ENCODE peak calls at places on chromosomes 3 and 15, in five cellular contexts. One of them, this sample, is unnamed.

GRCh38 chr3:42996633-42997075 is 17.5 kb downstream of the GASK1A start:
- DNase-seq in occipital lobe: no peak
- DNase-seq in HuH-7.5: no peak
- DNase-seq in stimulated activated CD8-positive, alpha-beta memory T cell treated with anti-CD3 and anti-CD28 coated beads, Interleukin-7, amount 100 ng/mL, for 24 hours: no peak
- DNase-seq in activated T-helper 1 cell treated with Interleukin-2 at 50 U/mL for 16 hours: no peak
- DNase-seq in this sample: no peak

GRCh38 chr15:57502116-57502515 is 89.6 kb upstream of the MYZAP start:
- DNase-seq in occipital lobe: no peak
- DNase-seq in HuH-7.5: no peak
- DNase-seq in stimulated activated CD8-positive, alpha-beta memory T cell treated with anti-CD3 and anti-CD28 coated beads, Interleukin-7, amount 100 ng/mL, for 24 hours: no peak
- DNase-seq in activated T-helper 1 cell treated with Interleukin-2 at 50 U/mL for 16 hours: no peak
- DNase-seq in this sample: no peak

GRCh38 chr3:179710079-179710478 is 57.2 kb downstream of the USP13 start:
- DNase-seq in occipital lobe: no peak
- DNase-seq in HuH-7.5: no peak
- DNase-seq in stimulated activated CD8-positive, alpha-beta memory T cell treated with anti-CD3 and anti-CD28 coated beads, Interleukin-7, amount 100 ng/mL, for 24 hours: no peak
- DNase-seq in activated T-helper 1 cell treated with Interleukin-2 at 50 U/mL for 16 hours: no peak
- DNase-seq in this sample: no peak

GRCh38 chr3:171936231-171936841 is 93.2 kb downstream of the TMEM212 start:
- DNase-seq in occipital lobe: no peak
- DNase-seq in HuH-7.5: no peak
- DNase-seq in stimulated activated CD8-positive, alpha-beta memory T cell treated with anti-CD3 and anti-CD28 coated beads, Interleukin-7, amount 100 ng/mL, for 24 hours: no peak
- DNase-seq in activated T-helper 1 cell treated with Interleukin-2 at 50 U/mL for 16 hours: no peak
- DNase-seq in this sample: no peak

GRCh38 chr3:150300376-150300775 is 107.7 kb upstream of the TSC22D2 start:
- DNase-seq in occipital lobe: no peak
- DNase-seq in HuH-7.5: no peak
- DNase-seq in stimulated activated CD8-positive, alpha-beta memory T cell treated with anti-CD3 and anti-CD28 coated beads, Interleukin-7, amount 100 ng/mL, for 24 hours: no peak
- DNase-seq in activated T-helper 1 cell treated with Interleukin-2 at 50 U/mL for 16 hours: no peak
- DNase-seq in this sample: no peak

GRCh38 chr3:152403632-152404066 is 134.9 kb downstream of the MBNL1 start:
- DNase-seq in occipital lobe: peak
- DNase-seq in HuH-7.5: no peak
- DNase-seq in stimulated activated CD8-positive, alpha-beta memory T cell treated with anti-CD3 and anti-CD28 coated beads, Interleukin-7, amount 100 ng/mL, for 24 hours: no peak
- DNase-seq in activated T-helper 1 cell treated with Interleukin-2 at 50 U/mL for 16 hours: no peak
- DNase-seq in this sample: no peak

GRCh38 chr3:69439683-69440270 is 53.9 kb upstream of the FRMD4B start:
- DNase-seq in occipital lobe: no peak
- DNase-seq in HuH-7.5: no peak
- DNase-seq in stimulated activated CD8-positive, alpha-beta memory T cell treated with anti-CD3 and anti-CD28 coated beads, Interleukin-7, amount 100 ng/mL, for 24 hours: no peak
- DNase-seq in activated T-helper 1 cell treated with Interleukin-2 at 50 U/mL for 16 hours: no peak
- DNase-seq in this sample: no peak

GRCh38 chr3:150203273-150203672 is 204.8 kb upstream of the TSC22D2 start:
- DNase-seq in occipital lobe: no peak
- DNase-seq in HuH-7.5: no peak
- DNase-seq in stimulated activated CD8-positive, alpha-beta memory T cell treated with anti-CD3 and anti-CD28 coated beads, Interleukin-7, amount 100 ng/mL, for 24 hours: no peak
- DNase-seq in activated T-helper 1 cell treated with Interleukin-2 at 50 U/mL for 16 hours: no peak
- DNase-seq in this sample: no peak

GRCh38 chr15:63513728-63514127 is 9.3 kb downstream of the USP3 start:
- DNase-seq in occipital lobe: no peak
- DNase-seq in HuH-7.5: no peak
- DNase-seq in stimulated activated CD8-positive, alpha-beta memory T cell treated with anti-CD3 and anti-CD28 coated beads, Interleukin-7, amount 100 ng/mL, for 24 hours: no peak
- DNase-seq in activated T-helper 1 cell treated with Interleukin-2 at 50 U/mL for 16 hours: no peak
- DNase-seq in this sample: no peak

GRCh38 chr15:79037848-79038247 is 52.7 kb downstream of the RASGRF1 start:
- DNase-seq in occipital lobe: no peak
- DNase-seq in HuH-7.5: no peak
- DNase-seq in stimulated activated CD8-positive, alpha-beta memory T cell treated with anti-CD3 and anti-CD28 coated beads, Interleukin-7, amount 100 ng/mL, for 24 hours: no peak
- DNase-seq in activated T-helper 1 cell treated with Interleukin-2 at 50 U/mL for 16 hours: no peak
- DNase-seq in this sample: no peak

GRCh38 chr3:4772171-4772804 is 206.9 kb upstream of the BHLHE40 start:
- DNase-seq in occipital lobe: no peak
- DNase-seq in HuH-7.5: no peak
- DNase-seq in stimulated activated CD8-positive, alpha-beta memory T cell treated with anti-CD3 and anti-CD28 coated beads, Interleukin-7, amount 100 ng/mL, for 24 hours: no peak
- DNase-seq in activated T-helper 1 cell treated with Interleukin-2 at 50 U/mL for 16 hours: no peak
- DNase-seq in this sample: no peak

GRCh38 chr3:32238027-32238815 is at the start of gene CMTM8:
- DNase-seq in occipital lobe: no peak
- DNase-seq in HuH-7.5: peak
- DNase-seq in stimulated activated CD8-positive, alpha-beta memory T cell treated with anti-CD3 and anti-CD28 coated beads, Interleukin-7, amount 100 ng/mL, for 24 hours: peak
- DNase-seq in activated T-helper 1 cell treated with Interleukin-2 at 50 U/mL for 16 hours: peak
- DNase-seq in this sample: peak

GRCh38 chr3:39290255-39290654 is 10.4 kb upstream of the CX3CR1 start:
- DNase-seq in occipital lobe: no peak
- DNase-seq in HuH-7.5: no peak
- DNase-seq in stimulated activated CD8-positive, alpha-beta memory T cell treated with anti-CD3 and anti-CD28 coated beads, Interleukin-7, amount 100 ng/mL, for 24 hours: no peak
- DNase-seq in activated T-helper 1 cell treated with Interleukin-2 at 50 U/mL for 16 hours: no peak
- DNase-seq in this sample: no peak

GRCh38 chr3:192862408-192863385 is 55.0 kb downstream of the MB21D2 start:
- DNase-seq in occipital lobe: no peak
- DNase-seq in HuH-7.5: no peak
- DNase-seq in stimulated activated CD8-positive, alpha-beta memory T cell treated with anti-CD3 and anti-CD28 coated beads, Interleukin-7, amount 100 ng/mL, for 24 hours: no peak
- DNase-seq in activated T-helper 1 cell treated with Interleukin-2 at 50 U/mL for 16 hours: no peak
- DNase-seq in this sample: no peak

GRCh38 chr15:49900036-49900435 is 219.0 kb downstream of the ATP8B4 start:
- DNase-seq in occipital lobe: no peak
- DNase-seq in HuH-7.5: no peak
- DNase-seq in stimulated activated CD8-positive, alpha-beta memory T cell treated with anti-CD3 and anti-CD28 coated beads, Interleukin-7, amount 100 ng/mL, for 24 hours: no peak
- DNase-seq in activated T-helper 1 cell treated with Interleukin-2 at 50 U/mL for 16 hours: no peak
- DNase-seq in this sample: no peak

GRCh38 chr3:136343873-136344281 is 93.7 kb downstream of the PCCB start:
- DNase-seq in occipital lobe: peak
- DNase-seq in HuH-7.5: peak
- DNase-seq in stimulated activated CD8-positive, alpha-beta memory T cell treated with anti-CD3 and anti-CD28 coated beads, Interleukin-7, amount 100 ng/mL, for 24 hours: no peak
- DNase-seq in activated T-helper 1 cell treated with Interleukin-2 at 50 U/mL for 16 hours: no peak
- DNase-seq in this sample: no peak

GRCh38 chr3:155149494-155149893 is 69.4 kb downstream of the MME start:
- DNase-seq in occipital lobe: no peak
- DNase-seq in HuH-7.5: no peak
- DNase-seq in stimulated activated CD8-positive, alpha-beta memory T cell treated with anti-CD3 and anti-CD28 coated beads, Interleukin-7, amount 100 ng/mL, for 24 hours: no peak
- DNase-seq in activated T-helper 1 cell treated with Interleukin-2 at 50 U/mL for 16 hours: no peak
- DNase-seq in this sample: no peak

GRCh38 chr3:187987162-187987561 is 166.8 kb upstream of the LPP start:
- DNase-seq in occipital lobe: no peak
- DNase-seq in HuH-7.5: no peak
- DNase-seq in stimulated activated CD8-positive, alpha-beta memory T cell treated with anti-CD3 and anti-CD28 coated beads, Interleukin-7, amount 100 ng/mL, for 24 hours: no peak
- DNase-seq in activated T-helper 1 cell treated with Interleukin-2 at 50 U/mL for 16 hours: no peak
- DNase-seq in this sample: no peak

GRCh38 chr3:38563070-38563901 is 67.1 kb downstream of the EXOG start:
- DNase-seq in occipital lobe: no peak
- DNase-seq in HuH-7.5: no peak
- DNase-seq in stimulated activated CD8-positive, alpha-beta memory T cell treated with anti-CD3 and anti-CD28 coated beads, Interleukin-7, amount 100 ng/mL, for 24 hours: no peak
- DNase-seq in activated T-helper 1 cell treated with Interleukin-2 at 50 U/mL for 16 hours: no peak
- DNase-seq in this sample: no peak

GRCh38 chr15:92963794-92964193 is 63.7 kb downstream of the CHD2 start:
- DNase-seq in occipital lobe: no peak
- DNase-seq in HuH-7.5: no peak
- DNase-seq in stimulated activated CD8-positive, alpha-beta memory T cell treated with anti-CD3 and anti-CD28 coated beads, Interleukin-7, amount 100 ng/mL, for 24 hours: no peak
- DNase-seq in activated T-helper 1 cell treated with Interleukin-2 at 50 U/mL for 16 hours: no peak
- DNase-seq in this sample: no peak

GRCh38 chr15:40857601-40858351 is 13.9 kb downstream of the SPINT1 start:
- DNase-seq in occipital lobe: peak
- DNase-seq in HuH-7.5: peak
- DNase-seq in stimulated activated CD8-positive, alpha-beta memory T cell treated with anti-CD3 and anti-CD28 coated beads, Interleukin-7, amount 100 ng/mL, for 24 hours: peak
- DNase-seq in activated T-helper 1 cell treated with Interleukin-2 at 50 U/mL for 16 hours: peak
- DNase-seq in this sample: peak

GRCh38 chr15:66251790-66252355 is 1.7 kb downstream of the MEGF11 start:
- DNase-seq in occipital lobe: no peak
- DNase-seq in HuH-7.5: no peak
- DNase-seq in stimulated activated CD8-positive, alpha-beta memory T cell treated with anti-CD3 and anti-CD28 coated beads, Interleukin-7, amount 100 ng/mL, for 24 hours: no peak
- DNase-seq in activated T-helper 1 cell treated with Interleukin-2 at 50 U/mL for 16 hours: no peak
- DNase-seq in this sample: no peak

GRCh38 chr3:11991751-11992150 is 12.4 kb upstream of the SYN2 start:
- DNase-seq in occipital lobe: no peak
- DNase-seq in HuH-7.5: no peak
- DNase-seq in stimulated activated CD8-positive, alpha-beta memory T cell treated with anti-CD3 and anti-CD28 coated beads, Interleukin-7, amount 100 ng/mL, for 24 hours: no peak
- DNase-seq in activated T-helper 1 cell treated with Interleukin-2 at 50 U/mL for 16 hours: no peak
- DNase-seq in this sample: no peak

GRCh38 chr15:40696228-40696627 is 1.3 kb downstream of the RAD51 start:
- DNase-seq in occipital lobe: no peak
- DNase-seq in HuH-7.5: no peak
- DNase-seq in stimulated activated CD8-positive, alpha-beta memory T cell treated with anti-CD3 and anti-CD28 coated beads, Interleukin-7, amount 100 ng/mL, for 24 hours: no peak
- DNase-seq in activated T-helper 1 cell treated with Interleukin-2 at 50 U/mL for 16 hours: no peak
- DNase-seq in this sample: no peak

GRCh38 chr15:72033711-72034110 is 84.2 kb downstream of the MYO9A start:
- DNase-seq in occipital lobe: no peak
- DNase-seq in HuH-7.5: no peak
- DNase-seq in stimulated activated CD8-positive, alpha-beta memory T cell treated with anti-CD3 and anti-CD28 coated beads, Interleukin-7, amount 100 ng/mL, for 24 hours: no peak
- DNase-seq in activated T-helper 1 cell treated with Interleukin-2 at 50 U/mL for 16 hours: no peak
- DNase-seq in this sample: no peak

GRCh38 chr15:42065008-42065407 is 29.4 kb downstream of the PLA2G4D start:
- DNase-seq in occipital lobe: peak
- DNase-seq in HuH-7.5: no peak
- DNase-seq in stimulated activated CD8-positive, alpha-beta memory T cell treated with anti-CD3 and anti-CD28 coated beads, Interleukin-7, amount 100 ng/mL, for 24 hours: no peak
- DNase-seq in activated T-helper 1 cell treated with Interleukin-2 at 50 U/mL for 16 hours: no peak
- DNase-seq in this sample: no peak

GRCh38 chr3:66196633-66197032 is 24.2 kb upstream of the SLC25A26 start:
- DNase-seq in occipital lobe: no peak
- DNase-seq in HuH-7.5: no peak
- DNase-seq in stimulated activated CD8-positive, alpha-beta memory T cell treated with anti-CD3 and anti-CD28 coated beads, Interleukin-7, amount 100 ng/mL, for 24 hours: no peak
- DNase-seq in activated T-helper 1 cell treated with Interleukin-2 at 50 U/mL for 16 hours: no peak
- DNase-seq in this sample: no peak

GRCh38 chr3:150014782-150015181 is 44.1 kb upstream of the PFN2 start:
- DNase-seq in occipital lobe: no peak
- DNase-seq in HuH-7.5: no peak
- DNase-seq in stimulated activated CD8-positive, alpha-beta memory T cell treated with anti-CD3 and anti-CD28 coated beads, Interleukin-7, amount 100 ng/mL, for 24 hours: no peak
- DNase-seq in activated T-helper 1 cell treated with Interleukin-2 at 50 U/mL for 16 hours: no peak
- DNase-seq in this sample: no peak

This sample was measured in T-helper 17 cell.